ENCODE peak calls at places on chromosomes 4 and X, in five cellular contexts. X, Y, W, O and F are unnamed samples.

GRCh38 chr4:87150498-87151261 is 69.7 kb downstream of the KLHL8 start:
- DNase-seq in Y (peak; percentile 72), X (peak; percentile 98), W (peak; percentile 71), O (no peak), F (no peak)

GRCh38 chr4:7398104-7398423 is 36.7 kb downstream of the PSAPL1 start:
- DNase-seq in Y (no peak), X (no peak), O (no peak), W (peak; percentile 59), F (no peak)

GRCh38 chr4:83255584-83255983 is 29.0 kb downstream of the COQ2 start:
- DNase-seq in W (peak; percentile 76), X (peak; percentile 26), O (no peak), Y (no peak), F (no peak)

GRCh38 chr4:36332782-36333131 is 51.3 kb downstream of the DTHD1 start:
- DNase-seq in X (no peak), Y (no peak), O (no peak), W (no peak), F (no peak)

GRCh38 chrX:131010186-131010585 is 48.0 kb upstream of the ARHGAP36 start:
- DNase-seq in Y (no peak), X (no peak), O (no peak), W (no peak), F (no peak)

GRCh38 chr4:83454626-83455025 is 997 bp downstream of the HELQ start:
- DNase-seq in W (peak; percentile 8), Y (no peak), O (no peak), X (peak; percentile 1), F (no peak)

GRCh38 chr4:12966741-12967140 is 517.4 kb downstream of the RAB28 start:
- DNase-seq in W (no peak), O (no peak), X (no peak), Y (no peak), F (no peak)

GRCh38 chr4:172871381-172871780 is 297.2 kb upstream of the GALNT7 start:
- DNase-seq in Y (no peak), O (no peak), W (no peak), X (no peak), F (no peak)

GRCh38 chrX:40096395-40097091 is 1.2 kb downstream of the BCOR start:
- DNase-seq in W (peak; percentile 45), Y (no peak), X (peak; percentile 45), O (no peak), F (peak; percentile 61)

GRCh38 chr4:5908836-5909235 is 15.9 kb upstream of the CRMP1 start:
- DNase-seq in W (no peak), Y (no peak), X (no peak), O (no peak), F (no peak)

GRCh38 chr4:77021614-77022089 is 54.1 kb downstream of the CCNI start:
- DNase-seq in W (peak; percentile 90), X (peak; percentile 82), O (no peak), Y (no peak), F (no peak)

GRCh38 chr4:77044458-77045124 is 31.2 kb downstream of the CCNI start:
- DNase-seq in Y (no peak), W (peak; percentile 80), O (no peak), X (peak; percentile 87), F (no peak)

GRCh38 chrX:130170752-130171445 is 863 bp upstream of the RAB33A start:
- DNase-seq in O (no peak), X (peak; percentile 7), W (no peak), Y (peak; percentile 53), F (peak; percentile 81)

GRCh38 chr4:107896158-107896645 is 35.1 kb upstream of the CYP2U1 start:
- DNase-seq in Y (no peak), W (peak; percentile 97), O (no peak), X (peak; percentile 87), F (no peak)

GRCh38 chrX:57453901-57454300 is 137.9 kb upstream of the ZXDB start:
- DNase-seq in Y (no peak), W (peak; percentile 4), O (peak; percentile 0), X (peak; percentile 56), F (peak; percentile 32)

GRCh38 chrX:11159149-11159548 is 48.0 kb downstream of the HCCS start:
- DNase-seq in X (no peak), Y (no peak), O (no peak), W (no peak), F (no peak)

GRCh38 chr4:5137927-5138326 is 86.6 kb downstream of the STK32B start:
- DNase-seq in X (no peak), Y (no peak), W (peak; percentile 17), O (no peak), F (no peak)

GRCh38 chr4:94757192-94758140 is at the start of gene BMPR1B:
- DNase-seq in O (no peak), W (peak; percentile 67), Y (peak; percentile 67), X (peak; percentile 44), F (peak; percentile 30)

GRCh38 chr4:79673898-79674297 is 265.9 kb upstream of the GK2 start:
- DNase-seq in Y (no peak), X (no peak), O (no peak), W (no peak), F (no peak)

GRCh38 chr4:99934891-99935290 is 11.5 kb downstream of the DNAJB14 start:
- DNase-seq in W (peak; percentile 19), X (no peak), O (no peak), Y (no peak), F (no peak)

GRCh38 chr4:33381806-33382205 is 2661.6 kb downstream of the PCDH7 start:
- DNase-seq in X (no peak), W (no peak), O (no peak), Y (no peak), F (no peak)

GRCh38 chrX:48498374-48498809 is 10.4 kb upstream of the PORCN start:
- DNase-seq in W (peak; percentile 74), X (no peak), Y (no peak), O (no peak), F (no peak)

GRCh38 chrX:46477435-46477834 is 67.8 kb downstream of the ZNF674 start:
- DNase-seq in X (no peak), W (peak; percentile 25), O (no peak), Y (no peak), F (no peak)

GRCh38 chrX:106935175-106935574 is 15.0 kb downstream of the CLDN2 start:
- DNase-seq in X (peak; percentile 35), O (no peak), W (peak; percentile 36), Y (no peak), F (no peak)

GRCh38 chrX:9835585-9836210 is 49.5 kb downstream of the SHROOM2 start:
- DNase-seq in W (no peak), O (no peak), X (no peak), Y (no peak), F (no peak)

GRCh38 chr4:1290165-1290977 is 680 bp downstream of the MAEA start:
- DNase-seq in O (no peak), Y (no peak), W (peak; percentile 4), X (peak; percentile 77), F (no peak)

GRCh38 chrX:70196961-70197805 is 19.9 kb downstream of the DGAT2L6 start:
- DNase-seq in Y (peak; percentile 32), O (peak; percentile 9), X (peak; percentile 77), W (peak; percentile 40), F (peak; percentile 51)

GRCh38 chr4:24322517-24322916 is 261.8 kb downstream of the DHX15 start:
- DNase-seq in X (no peak), O (no peak), Y (no peak), W (peak; percentile 22), F (no peak)

GRCh38 chr4:76610751-76611150 is 175.7 kb downstream of the SHROOM3 start:
- DNase-seq in O (no peak), X (no peak), Y (no peak), W (no peak), F (no peak)

GRCh38 chr4:8593268-8594096 is 917 bp downstream of the CPZ start:
- DNase-seq in Y (no peak), X (peak; percentile 32), O (no peak), W (no peak), F (no peak)

GRCh38 chr4:8591626-8592365 is 769 bp upstream of the CPZ start:
- DNase-seq in X (no peak), Y (no peak), O (no peak), W (no peak), F (no peak)

GRCh38 chr4:8594097-8595038 is 1.8 kb downstream of the CPZ start:
- DNase-seq in Y (peak; percentile 72), O (no peak), W (peak; percentile 72), X (peak; percentile 97), F (peak; percentile 74)

GRCh38 chr4:8591114-8591513 is 1.5 kb upstream of the CPZ start:
- DNase-seq in X (no peak), W (no peak), Y (no peak), O (no peak), F (no peak)

GRCh38 chr4:8592366-8593267 is at the start of gene CPZ:
- DNase-seq in O (no peak), X (peak; percentile 30), Y (peak; percentile 64), W (peak; percentile 50), F (peak; percentile 82)
- H2BK5ac ChIP-seq in O (peak within 1 kb of the TSS; percentile 44), X (peak within 1 kb of the TSS; percentile 39), Y (peak within 1 kb of the TSS; percentile 76), W (no peak within 1 kb of the TSS), F (no peak within 1 kb of the TSS)

GRCh38 chr4:156558365-156559025 is 413.1 kb downstream of the PDGFC start:
- DNase-seq in W (peak; percentile 35), X (no peak), O (no peak), Y (no peak), F (no peak)
- H4K8ac ChIP-seq in W (peak overlapping the region; percentile 72), X (no peak overlapping the region), O (no peak overlapping the region), Y (no peak overlapping the region), F (no peak overlapping the region)

DNA sequence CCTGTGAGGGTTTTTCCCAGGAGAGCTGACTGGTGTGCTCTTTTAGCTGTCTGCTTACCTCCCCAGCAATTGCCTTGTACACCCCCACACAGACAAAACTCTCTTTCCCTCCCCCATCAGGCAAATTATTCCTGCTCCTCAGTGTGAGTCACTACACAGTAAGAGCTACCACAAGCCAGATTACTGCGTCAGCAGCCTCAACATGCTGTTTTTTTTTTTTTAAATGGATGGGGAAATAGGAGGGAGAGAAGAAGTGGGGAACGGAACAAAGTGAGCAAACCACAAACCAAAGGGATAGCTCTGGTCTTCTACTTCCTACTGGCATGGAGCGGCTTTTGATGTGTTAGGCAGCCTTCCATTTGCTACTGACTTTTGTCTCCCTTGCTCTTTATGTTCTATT is 107.5 kb upstream of the ACSL4 start:
- DNase-seq in W (peak; percentile 95), O (no peak), X (peak; percentile 69), Y (no peak), F (no peak)
- H4K91ac ChIP-seq in W (peak overlapping the region; percentile 72), O (no peak overlapping the region), X (peak overlapping the region; percentile 81), Y (no peak overlapping the region), F (no peak overlapping the region)

GRCh38 chr4:88320780-88321373 is 36.5 kb upstream of the PPM1K start:
- DNase-seq in W (no peak), Y (no peak), O (no peak), X (peak; percentile 37), F (peak; percentile 28)

GRCh38 chr4:88315460-88316017 is 31.2 kb upstream of the PPM1K start:
- DNase-seq in Y (no peak), O (no peak), W (no peak), X (no peak), F (no peak)

GRCh38 chr4:88320174-88320779 is 35.9 kb upstream of the PPM1K start:
- DNase-seq in Y (no peak), W (no peak), O (no peak), X (no peak), F (no peak)

DNA sequence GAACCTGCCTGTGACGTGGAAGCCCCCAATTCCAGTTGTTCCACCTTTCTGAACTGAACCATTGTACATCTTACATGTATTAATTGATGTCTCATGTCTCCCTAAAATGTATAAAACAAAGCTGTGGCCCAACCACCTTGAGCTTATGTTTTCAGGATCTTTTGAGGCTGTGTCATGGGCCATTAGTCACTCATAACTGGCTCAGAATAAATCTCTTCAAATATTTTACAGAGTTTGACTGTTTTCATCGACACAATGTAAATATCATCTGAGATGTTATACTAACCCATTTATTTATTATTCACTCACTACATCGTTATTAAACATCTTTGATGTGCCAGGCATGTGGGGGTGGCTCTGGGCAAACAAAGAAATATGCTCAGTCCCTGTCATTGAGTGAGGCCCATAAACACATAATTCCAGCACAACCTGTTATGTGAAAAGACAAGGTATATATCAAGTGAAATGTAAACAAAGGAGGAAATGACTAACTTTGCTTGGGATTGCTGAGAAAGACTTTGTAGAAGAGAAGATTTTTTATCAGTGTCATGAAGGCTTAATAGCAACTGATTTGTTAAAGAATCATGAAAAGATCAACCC is 34.5 kb upstream of the PPM1K start:
- DNase-seq in O (no peak), Y (no peak), X (peak; percentile 17), W (no peak), F (no peak)
- H2BK5ac ChIP-seq in O (no peak overlapping the region), Y (no peak overlapping the region), X (no peak overlapping the region), W (no peak overlapping the region), F (no peak overlapping the region)